ENCODE peak calls at places on chromosomes 13 and 19, in seven cellular contexts. D is mammary epithelial cell, G is upper lobe of left lung, K is tibial artery, X is body of pancreas, R is PC-3, W is ovary. S is an unnamed sample.

GRCh38 chr13:111846396-111847174 is 220.4 kb upstream of the SOX1 start:
- DNase-seq in D (no peak), G (no peak), K (no peak), X (no peak), R (no peak), W (no peak), S (no peak)

GRCh38 chr19:35140898-35141626 is 2.0 kb upstream of the FXYD7 start:
- DNase-seq in D (peak; percentile 88), G (peak; percentile 99), K (peak; percentile 97), X (peak; percentile 94), R (peak; percentile 82), W (peak; percentile 97), S (peak; percentile 94)

GRCh38 chr13:20671789-20672188 is 31.7 kb upstream of the IL17D start:
- DNase-seq in D (no peak), G (no peak), K (no peak), X (no peak), R (no peak), W (no peak), S (no peak)

GRCh38 chr19:57583521-57584416 is at the start of gene ZIK1:
- DNase-seq in D (peak; percentile 67), G (peak; percentile 89), K (peak; percentile 91), X (peak; percentile 78), R (no peak), W (peak; percentile 89), S (peak; percentile 95)

GRCh38 chr19:35345671-35346111 is 2.0 kb upstream of the FFAR1 start:
- DNase-seq in D (no peak), G (no peak), K (peak; percentile 31), X (peak; percentile 6), R (no peak), W (peak; percentile 13), S (no peak)

GRCh38 chr13:113413178-113413897 is 40.0 kb downstream of the ADPRHL1 start:
- DNase-seq in D (no peak), G (peak; percentile 70), K (peak; percentile 95), X (no peak), R (no peak), W (no peak), S (no peak)

GRCh38 chr13:78022164-78022877 is 103.7 kb upstream of the EDNRB start:
- DNase-seq in D (peak; percentile 60), G (no peak), K (no peak), X (no peak), R (peak; percentile 59), W (no peak), S (no peak)

GRCh38 chr13:100363351-100363750 is 225.2 kb downstream of the GGACT start:
- DNase-seq in D (no peak), G (no peak), K (no peak), X (no peak), R (no peak), W (no peak), S (peak; percentile 61)

GRCh38 chr19:19752760-19753403 is 20.0 kb upstream of the ZNF14 start:
- DNase-seq in D (no peak), G (peak; percentile 25), K (no peak), X (no peak), R (no peak), W (no peak), S (no peak)

GRCh38 chr19:34313188-34313587 is 51.8 kb upstream of the GPI start:
- DNase-seq in D (peak; percentile 35), G (no peak), K (no peak), X (no peak), R (peak; percentile 13), W (no peak), S (peak; percentile 84)

GRCh38 chr13:109162248-109163051 is 533.0 kb downstream of the MYO16 start:
- DNase-seq in D (peak; percentile 89), G (no peak), K (no peak), X (no peak), R (peak; percentile 73), W (no peak), S (no peak)

GRCh38 chr13:53778937-53779336 is 750.3 kb downstream of the OLFM4 start:
- DNase-seq in D (no peak), G (no peak), K (no peak), X (no peak), R (peak; percentile 17), W (no peak), S (peak; percentile 39)

GRCh38 chr19:4518345-4519171 is at the start of gene PLIN4:
- DNase-seq in D (peak; percentile 43), G (peak; percentile 83), K (no peak), X (peak; percentile 81), R (peak; percentile 89), W (peak; percentile 94), S (no peak)

GRCh38 chr13:90443268-90443667 is 904.2 kb upstream of the MIR17HG start:
- DNase-seq in D (no peak), G (no peak), K (no peak), X (no peak), R (peak; percentile 54), W (no peak), S (no peak)

GRCh38 chr13:113105032-113105993 is at the start of gene F7:
- DNase-seq in D (no peak), G (no peak), K (no peak), X (no peak), R (peak; percentile 8), W (no peak), S (no peak)

GRCh38 chr13:101127741-101128353 is 288.5 kb downstream of the NALCN start:
- DNase-seq in D (peak; percentile 23), G (no peak), K (no peak), X (peak; percentile 19), R (peak; percentile 72), W (no peak), S (peak; percentile 71)

GRCh38 chr19:16541526-16542044 is 652 bp downstream of the CHERP start:
- DNase-seq in D (peak; percentile 25), G (peak; percentile 40), K (no peak), X (no peak), R (no peak), W (no peak), S (peak; percentile 22)

GRCh38 chr19:57374179-57374578 is 10.8 kb downstream of the TRAPPC2B start:
- DNase-seq in D (no peak), G (peak; percentile 7), K (no peak), X (no peak), R (no peak), W (no peak), S (no peak)

GRCh38 chr13:23513460-23513859 is 56.8 kb upstream of the TNFRSF19 start:
- DNase-seq in D (no peak), G (no peak), K (no peak), X (no peak), R (no peak), W (no peak), S (peak; percentile 55)

GRCh38 chr13:55361141-55361540 is 1779.6 kb upstream of the PRR20A start:
- DNase-seq in D (no peak), G (no peak), K (no peak), X (no peak), R (peak; percentile 2), W (no peak), S (no peak)

GRCh38 chr13:101397742-101398141 is 18.6 kb downstream of the NALCN start:
- DNase-seq in D (peak; percentile 78), G (no peak), K (no peak), X (no peak), R (peak; percentile 77), W (no peak), S (no peak)

GRCh38 chr19:58311345-58311744 is 6.2 kb downstream of the ERVK3-1 start:
- DNase-seq in D (no peak), G (no peak), K (no peak), X (no peak), R (no peak), W (no peak), S (no peak)

GRCh38 chr13:106331116-106331515 is 204.3 kb downstream of the EFNB2 start:
- DNase-seq in D (no peak), G (peak; percentile 9), K (no peak), X (no peak), R (no peak), W (no peak), S (no peak)

GRCh38 chr19:6706633-6706958 is 13.9 kb downstream of the C3 start:
- DNase-seq in D (no peak), G (no peak), K (no peak), X (no peak), R (no peak), W (no peak), S (no peak)

GRCh38 chr19:48158210-48158790 is 11.8 kb downstream of the LIG1 start:
- DNase-seq in D (no peak), G (peak; percentile 34), K (no peak), X (no peak), R (no peak), W (no peak), S (no peak)
- TF ChIP-seq CTCF in D (no peak), G (no peak), K (no peak), X (no peak), R (peak; percentile 23), W (no peak), S (no peak)

GRCh38 chr19:10680545-10681135 is 20.6 kb upstream of the QTRT1 start:
- DNase-seq in D (no peak), G (no peak), K (no peak), X (no peak), R (no peak), W (no peak), S (no peak)
- H3K36me3 ChIP-seq in D (peaks cover 53% of the 10 kb centered on the region), G (peaks cover 65% of the 10 kb centered on the region), K (peaks cover 91% of the 10 kb centered on the region), X (peaks cover 71% of the 10 kb centered on the region), R (peaks cover 93% of the 10 kb centered on the region), W (no peaks in the 10 kb centered on the region), S (peaks cover 89% of the 10 kb centered on the region)

DNA sequence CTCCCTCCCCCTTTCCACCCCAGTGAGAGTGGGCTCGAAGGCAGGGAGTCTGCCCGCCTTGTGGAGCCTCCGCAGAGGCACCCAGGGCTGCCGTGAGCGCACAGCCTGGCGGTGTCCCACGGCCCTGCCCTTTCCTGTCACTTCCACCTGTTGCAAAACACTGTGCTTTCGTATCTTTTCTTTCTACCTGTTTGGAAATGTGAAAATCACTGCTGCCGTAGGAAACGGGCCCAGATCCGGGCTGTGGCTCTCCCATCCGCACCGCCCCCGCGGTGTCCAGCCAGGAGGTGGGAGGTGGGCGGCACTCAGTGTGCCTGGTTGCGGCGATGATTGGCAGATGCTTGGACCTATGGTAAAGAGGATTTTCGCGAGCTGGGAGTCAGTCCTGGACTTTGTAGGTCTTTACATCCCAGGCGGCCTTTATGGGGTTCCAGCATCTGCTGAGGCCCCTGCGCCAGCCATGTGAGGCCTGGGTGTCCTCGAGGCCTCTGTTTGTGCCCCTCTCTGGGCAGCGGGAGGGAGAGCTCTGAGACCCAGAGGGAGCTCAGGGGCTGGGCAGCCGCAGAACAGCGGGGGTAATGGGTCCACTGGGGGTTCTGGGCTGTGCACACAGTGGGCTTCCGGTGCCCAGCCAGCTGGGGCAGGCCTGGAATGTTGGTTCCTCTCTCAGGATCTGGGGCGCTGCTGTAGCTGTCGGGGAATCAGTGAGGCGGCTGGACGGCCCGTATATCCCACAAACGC is 6.1 kb downstream of the STK11 start:
- DNase-seq in D (peak; percentile 57), G (peak; percentile 74), K (no peak), X (peak; percentile 93), R (no peak), W (peak; percentile 53), S (no peak)
- TF ChIP-seq CTCF in D (no peak), G (no peak), K (no peak), X (no peak), R (no peak), W (no peak), S (no peak)

GRCh38 chr19:33124207-33125098 is 7.5 kb upstream of the WDR88 start:
- DNase-seq in D (no peak), G (no peak), K (no peak), X (no peak), R (no peak), W (no peak), S (no peak)
- H3K36me3 ChIP-seq in D (no peaks in the 10 kb centered on the region), G (no peaks in the 10 kb centered on the region), K (peaks cover 41% of the 10 kb centered on the region), X (peaks cover 8% of the 10 kb centered on the region), R (peaks cover 8% of the 10 kb centered on the region), W (no peaks in the 10 kb centered on the region), S (peaks cover 17% of the 10 kb centered on the region)